ENCODE peak calls at places on chromosome 18, in six cellular contexts. N, R, O, D, L and G are unnamed samples. For H3K9me3, the result is how much of the 10 kb centered on the place peaks cover.

GRCh38 chr18:10518595-10519273 is 7.1 kb upstream of the NAPG start:
- DNase-seq in N (no peak), R (no peak), O (peak), D (no peak), L (peak), G (no peak)

GRCh38 chr18:59357928-59358327 is 1.1 kb downstream of the LMAN1 start:
- DNase-seq in N (peak), R (no peak), O (peak), D (peak), L (peak), G (no peak)

GRCh38 chr18:21703241-21703820 is 1.2 kb downstream of the ABHD3 start:
- DNase-seq in N (no peak), R (peak), O (peak), D (no peak), L (no peak), G (no peak)

GRCh38 chr18:53796042-53796729 is 428.3 kb downstream of the MBD2 start:
- DNase-seq in N (no peak), R (no peak), O (no peak), D (peak), L (no peak), G (no peak)

GRCh38 chr18:26190506-26190905 is 35.7 kb upstream of the TAF4B start:
- DNase-seq in N (peak), R (no peak), O (no peak), D (no peak), L (no peak), G (no peak)

GRCh38 chr18:3172081-3172480 is 47.7 kb downstream of the MYOM1 start:
- DNase-seq in N (no peak), R (no peak), O (no peak), D (no peak), L (no peak), G (no peak)

GRCh38 chr18:61892683-61893303 is at the start of gene RNF152:
- DNase-seq in N (peak), R (peak), O (no peak), D (no peak), L (peak), G (peak)

GRCh38 chr18:3625717-3626091 is 175.7 kb downstream of the TGIF1 start:
- DNase-seq in N (no peak), R (no peak), O (no peak), D (no peak), L (no peak), G (no peak)

GRCh38 chr18:23627325-23627724 is 35.4 kb downstream of the ANKRD29 start:
- DNase-seq in N (no peak), R (peak), O (no peak), D (no peak), L (no peak), G (no peak)

GRCh38 chr18:5584751-5585417 is 41.1 kb upstream of the EPB41L3 start:
- DNase-seq in N (no peak), R (no peak), O (no peak), D (no peak), L (no peak), G (no peak)

GRCh38 chr18:55790296-55790695 is 202.3 kb upstream of the TCF4 start:
- DNase-seq in N (no peak), R (peak), O (no peak), D (peak), L (no peak), G (no peak)

GRCh38 chr18:74898965-74899364 is 301.3 kb downstream of the ZNF407 start:
- DNase-seq in N (no peak), R (no peak), O (no peak), D (no peak), L (no peak), G (no peak)

DNA sequence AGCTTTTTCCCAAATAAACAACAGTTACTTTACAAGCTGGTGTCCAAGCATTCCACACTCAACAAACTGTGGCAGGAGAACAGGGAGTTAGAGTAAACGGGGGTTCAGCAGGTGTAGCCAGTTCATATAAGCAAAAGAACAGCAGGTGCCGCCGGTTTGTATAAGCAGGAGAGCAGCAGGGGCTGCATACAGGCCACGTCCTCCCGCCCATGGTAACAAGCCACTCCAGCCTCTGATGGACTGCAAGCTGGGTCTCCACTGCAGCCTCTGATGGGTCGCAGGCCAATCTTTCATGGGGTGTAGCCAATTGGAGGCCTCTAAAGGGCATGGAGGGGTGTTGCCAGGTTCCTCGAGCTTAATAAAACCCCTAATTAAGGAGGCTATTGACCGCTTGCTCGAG is 189.3 kb downstream of the ANKRD30B start:
- DNase-seq in N (no peak), R (no peak), O (no peak), D (no peak), L (no peak), G (no peak)
- H3K9me3 ChIP-seq in N (under half), R (under half), O (under half), D (half or more), L (under half), G (under half)

GRCh38 chr18:12554796-12555388 is 103.0 kb downstream of the SPIRE1 start:
- DNase-seq in N (no peak), R (no peak), O (no peak), D (no peak), L (no peak), G (no peak)
- H3K9me3 ChIP-seq in N (under half), R (under half), O (under half), D (under half), L (under half), G (under half)

GRCh38 chr18:1784113-1784512 is 787.2 kb downstream of the METTL4 start:
- DNase-seq in N (no peak), R (no peak), O (no peak), D (no peak), L (peak), G (no peak)
- H3K9me3 ChIP-seq in N (under half), R (under half), O (under half), D (under half), L (under half), G (under half)

GRCh38 chr18:12384261-12384660 is 7.2 kb upstream of the AFG3L2 start:
- DNase-seq in N (no peak), R (no peak), O (no peak), D (no peak), L (no peak), G (no peak)
- H3K9me3 ChIP-seq in N (under half), R (under half), O (under half), D (under half), L (under half), G (under half)

GRCh38 chr18:63271881-63272299 is 47.7 kb downstream of the BCL2 start:
- DNase-seq in N (no peak), R (no peak), O (no peak), D (no peak), L (no peak), G (no peak)
- H3K9me3 ChIP-seq in N (under half), R (under half), O (under half), D (under half), L (under half), G (under half)

GRCh38 chr18:70553245-70553960 is 264.6 kb downstream of the SOCS6 start:
- DNase-seq in N (peak), R (no peak), O (no peak), D (no peak), L (no peak), G (no peak)
- H3K9me3 ChIP-seq in N (under half), R (under half), O (under half), D (under half), L (under half), G (under half)

DNA sequence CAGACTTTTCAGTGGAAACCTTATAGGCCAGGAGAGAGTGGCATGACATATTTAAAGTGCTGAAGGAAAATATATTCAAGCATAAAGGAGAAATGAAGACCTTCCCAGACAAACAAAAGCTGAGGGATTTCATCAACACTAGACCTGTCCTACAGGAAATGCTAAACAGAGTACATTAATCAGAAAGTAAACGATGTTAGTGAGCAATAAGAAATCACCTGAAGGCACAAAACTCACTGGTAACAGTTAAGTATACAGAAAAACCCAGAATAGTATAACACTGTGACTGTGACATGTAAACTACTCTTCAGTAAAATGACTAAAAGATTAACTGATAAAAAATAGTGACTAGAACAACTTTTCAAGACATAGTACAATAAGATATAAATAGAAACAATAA is 87.4 kb downstream of the ATP8B1 start:
- DNase-seq in N (no peak), R (no peak), O (no peak), D (no peak), L (no peak), G (no peak)
- H3K9me3 ChIP-seq in N (under half), R (under half), O (under half), D (under half), L (under half), G (under half)

GRCh38 chr18:46883180-46883579 is 34.1 kb downstream of the PIAS2 start:
- DNase-seq in N (no peak), R (no peak), O (no peak), D (no peak), L (no peak), G (no peak)
- H3K9me3 ChIP-seq in N (under half), R (under half), O (under half), D (under half), L (under half), G (under half)